ENCODE peak calls at places on chromosome 5, in four cellular contexts. X is mucosa of descending colon, P is dorsolateral prefrontal cortex, J is Peyer's patch. H is an unnamed sample.
A peak's percentile ranks its signal among the peaks of the same experiment; 100 is the strongest.

GRCh38 chr5:129771058-129771838 is 23.4 kb downstream of the MINAR2 start:
- DNase-seq in X (no peak), P (peak; percentile 70), J (no peak), H (peak; percentile 57)

GRCh38 chr5:773517-774264 is 10.8 kb downstream of the ZDHHC11B start:
- DNase-seq in X (no peak), P (peak; percentile 28), J (no peak), H (no peak)

GRCh38 chr5:142698447-142698846 is 12.6 kb upstream of the FGF1 start:
- DNase-seq in X (no peak), P (no peak), J (no peak), H (no peak)

GRCh38 chr5:142225141-142225540 is 99.7 kb downstream of the SPRY4 start:
- DNase-seq in X (no peak), P (no peak), J (no peak), H (no peak)

GRCh38 chr5:36985387-36985786 is 108.8 kb downstream of the NIPBL start:
- DNase-seq in X (no peak), P (no peak), J (no peak), H (no peak)

GRCh38 chr5:139725073-139725830 is 70.4 kb upstream of the PSD2 start:
- DNase-seq in X (peak; percentile 62), P (peak; percentile 69), J (peak; percentile 45), H (no peak)

GRCh38 chr5:135667204-135667603 is 88.4 kb upstream of the CXCL14 start:
- DNase-seq in X (no peak), P (no peak), J (no peak), H (no peak)

GRCh38 chr5:23026252-23027170 is 173.4 kb upstream of the CDH12 start:
- DNase-seq in X (no peak), P (no peak), J (no peak), H (no peak)

GRCh38 chr5:158812381-158812780 is 287.3 kb downstream of the EBF1 start:
- DNase-seq in X (peak; percentile 62), P (no peak), J (no peak), H (no peak)

GRCh38 chr5:104347119-104347708 is 784.6 kb upstream of the NUDT12 start:
- DNase-seq in X (no peak), P (no peak), J (no peak), H (peak; percentile 15)

GRCh38 chr5:62376064-62376463 is 27.6 kb downstream of the DIMT1 start:
- DNase-seq in X (no peak), P (no peak), J (no peak), H (peak; percentile 76)

GRCh38 chr5:37926732-37927131 is 86.9 kb upstream of the GDNF start:
- DNase-seq in X (no peak), P (no peak), J (no peak), H (peak; percentile 91)

GRCh38 chr5:134022333-134022732 is 17.6 kb upstream of the VDAC1 start:
- DNase-seq in X (no peak), P (no peak), J (no peak), H (no peak)

GRCh38 chr5:1930501-1930879 is 47.8 kb upstream of the IRX4 start:
- DNase-seq in X (peak; percentile 47), P (no peak), J (no peak), H (no peak)

GRCh38 chr5:144276034-144276822 is 105.6 kb downstream of the KCTD16 start:
- DNase-seq in X (no peak), P (no peak), J (no peak), H (no peak)

GRCh38 chr5:81363093-81363886 is 30.6 kb downstream of the ACOT12 start:
- DNase-seq in X (no peak), P (no peak), J (peak; percentile 58), H (no peak)

GRCh38 chr5:39447968-39448367 is 23.2 kb upstream of the DAB2 start:
- DNase-seq in X (peak; percentile 53), P (no peak), J (peak; percentile 55), H (peak; percentile 38)

GRCh38 chr5:80033513-80033912 is 1.6 kb upstream of the THBS4 start:
- DNase-seq in X (no peak), P (no peak), J (no peak), H (peak; percentile 16)

GRCh38 chr5:110956280-110956912 is 115.1 kb upstream of the TSLP start:
- DNase-seq in X (peak; percentile 27), P (no peak), J (no peak), H (no peak)

GRCh38 chr5:117621921-117622320 is 1047.3 kb upstream of the SEMA6A start:
- DNase-seq in X (no peak), P (no peak), J (no peak), H (no peak)

DNA sequence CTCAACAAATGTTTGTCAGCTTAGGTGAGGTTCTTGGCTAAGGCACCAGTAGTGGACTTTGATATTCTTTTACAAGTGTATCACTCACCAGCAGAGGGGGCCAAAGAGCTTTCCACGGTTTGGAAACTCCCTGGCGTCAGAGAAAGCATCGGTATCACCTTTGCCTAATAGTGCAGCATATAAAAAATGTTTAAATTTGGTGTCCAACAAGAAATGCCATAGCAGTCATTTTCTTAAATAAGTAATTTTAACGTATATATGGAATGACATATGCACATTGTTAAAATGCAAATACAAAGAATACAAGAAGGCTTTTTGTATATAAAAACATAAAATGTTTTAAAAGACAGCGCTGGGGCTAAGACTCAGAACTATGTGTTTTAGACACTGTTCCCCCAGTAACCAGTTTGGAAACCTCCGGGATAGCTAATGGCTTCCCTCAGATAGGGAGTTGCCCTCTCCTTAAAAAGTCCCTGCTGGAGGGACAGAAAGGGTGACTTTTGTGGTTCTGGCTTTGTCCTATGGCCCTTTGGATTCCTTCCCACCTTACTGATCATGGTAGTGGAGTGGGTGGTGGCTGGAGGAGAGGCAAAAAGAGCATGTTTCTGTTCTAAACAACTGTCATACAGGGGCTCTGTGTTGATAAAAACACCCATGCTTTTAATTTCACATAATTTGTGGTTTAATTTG is 124.6 kb downstream of the GPBP1 start:
- DNase-seq in X (no peak), P (peak; percentile 66), J (peak; percentile 67), H (peak; percentile 77)
- H3K4me3 ChIP-seq in X (no peak overlapping the region), P (peak overlapping the region; percentile 43), J (no peak overlapping the region), H (no peak overlapping the region)

DNA sequence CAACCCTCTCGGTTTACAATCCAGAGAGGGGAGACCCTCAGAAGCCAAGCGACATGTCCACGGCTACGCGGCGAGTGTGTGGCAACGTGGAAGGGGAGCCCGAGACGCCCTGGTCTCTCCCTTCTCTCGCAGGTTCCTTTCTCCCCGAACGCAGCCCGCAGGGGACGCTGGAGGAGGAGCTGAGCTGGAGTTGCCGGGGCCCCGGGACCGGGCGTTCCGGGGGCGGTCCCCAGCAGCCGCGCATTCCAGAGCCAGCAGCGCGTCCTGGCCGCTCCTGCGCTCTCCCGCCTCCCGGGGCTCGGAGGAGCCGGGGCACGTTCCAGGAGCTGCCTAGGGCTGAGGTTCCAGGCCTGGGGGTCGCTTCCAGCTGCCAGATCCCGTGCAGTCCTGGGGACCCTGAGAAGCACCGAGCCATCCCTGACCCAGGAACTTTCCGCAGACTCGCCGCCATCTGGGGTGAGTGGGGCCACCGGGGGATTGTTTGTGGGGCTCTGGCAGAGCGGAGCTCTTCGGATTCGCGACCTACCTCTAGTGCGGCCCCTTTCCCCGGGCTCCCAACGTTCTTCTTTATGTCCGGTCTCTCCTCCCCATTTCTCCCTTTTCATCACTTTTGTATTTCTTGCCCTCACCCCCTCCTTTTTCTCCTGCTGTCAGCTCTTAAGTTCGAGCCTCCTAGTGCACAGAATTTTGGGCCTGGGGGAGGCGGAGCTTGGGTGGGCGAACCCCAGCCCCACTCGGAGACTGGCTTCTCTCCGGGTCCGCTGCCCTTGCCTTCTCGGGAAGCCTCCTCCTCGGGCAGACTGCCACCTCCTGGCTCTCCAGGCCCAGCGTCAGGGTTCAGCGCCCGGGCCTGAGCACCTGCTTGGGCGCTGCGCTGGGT is at the start of gene SMIM3:
- DNase-seq in X (peak; percentile 89), P (peak; percentile 75), J (peak; percentile 87), H (peak; percentile 44)
- TF ChIP-seq CTCF in X (peak; percentile 26), P (peak; percentile 18), J (peak; percentile 34), H (peak; percentile 67)

DNA sequence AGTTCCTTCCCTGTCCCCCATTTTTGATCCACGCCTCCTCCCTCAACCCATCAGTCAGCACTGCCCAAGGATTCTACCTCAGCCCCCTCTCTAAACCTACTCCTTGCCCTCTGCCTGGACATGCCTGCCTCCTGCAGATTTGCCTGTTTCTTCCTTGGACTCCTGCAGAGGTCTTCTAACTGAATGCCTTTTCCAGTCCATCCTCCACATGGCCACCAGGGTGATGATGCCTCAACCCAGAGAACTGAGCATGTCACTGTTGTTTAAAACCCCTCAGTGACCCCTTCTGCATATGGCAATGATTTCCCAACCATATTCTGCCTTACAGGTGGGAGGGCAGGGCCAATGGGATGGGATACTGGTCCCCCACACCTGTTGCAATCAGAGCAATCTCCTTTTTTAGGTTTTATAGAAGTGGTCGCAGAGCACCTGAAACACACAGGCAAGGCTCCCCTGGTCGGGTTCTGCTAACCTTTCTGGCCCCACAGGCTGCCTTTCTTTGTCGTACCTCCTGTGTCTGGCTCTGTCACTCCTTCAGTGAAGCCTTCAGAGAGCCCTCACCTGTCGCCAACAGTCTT is 9.3 kb downstream of the PHYKPL start:
- DNase-seq in X (no peak), P (no peak), J (no peak), H (no peak)
- H3K4me3 ChIP-seq in X (no peak overlapping the region), P (no peak overlapping the region), J (no peak overlapping the region), H (no peak overlapping the region)

GRCh38 chr5:60886158-60886557 is 42.1 kb upstream of the ELOVL7 start:
- DNase-seq in X (no peak), P (no peak), J (no peak), H (no peak)
- TF ChIP-seq CTCF in X (no peak), P (no peak), J (no peak), H (no peak)

DNA sequence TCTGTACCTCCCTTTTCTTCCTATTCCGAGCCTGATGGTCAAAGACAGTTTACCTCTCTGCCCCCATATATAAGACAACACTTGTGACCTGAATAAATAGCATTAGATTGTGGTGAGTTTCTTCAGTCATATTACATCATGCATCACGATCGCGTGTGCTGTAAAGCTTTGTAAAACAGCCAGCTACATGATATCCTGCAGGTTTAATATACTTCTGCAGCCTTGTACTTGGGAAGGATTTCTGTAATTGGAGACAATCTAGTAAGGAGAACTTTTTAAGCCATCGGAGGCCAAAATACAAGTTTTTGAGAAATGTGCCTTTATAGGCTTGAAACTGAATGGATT is 711.8 kb upstream of the WWC1 start:
- DNase-seq in X (no peak), P (no peak), J (no peak), H (no peak)
- H3K4me3 ChIP-seq in X (no peak overlapping the region), P (no peak overlapping the region), J (no peak overlapping the region), H (no peak overlapping the region)

GRCh38 chr5:176570044-176570443 is 20.9 kb downstream of the CDHR2 start:
- DNase-seq in X (no peak), P (no peak), J (no peak), H (peak; percentile 32)
- TF ChIP-seq CTCF in X (no peak), P (no peak), J (no peak), H (no peak)

GRCh38 chr5:88390007-88390385 is 121.4 kb upstream of the TMEM161B start:
- DNase-seq in X (no peak), P (no peak), J (no peak), H (no peak)
- H3K4me3 ChIP-seq in X (no peak overlapping the region), P (peak overlapping the region; percentile 25), J (no peak overlapping the region), H (no peak overlapping the region)

GRCh38 chr5:132065351-132065937 is 5.0 kb downstream of the IL3 start:
- DNase-seq in X (no peak), P (peak; percentile 39), J (peak; percentile 57), H (peak; percentile 63)
- TF ChIP-seq CTCF in X (no peak), P (no peak), J (peak; percentile 44), H (peak; percentile 66)